ENCODE peak calls at places on chromosome 14, in eight cellular contexts. One of them, this sample, is unnamed.

GRCh38 chr14:92600318-92601053 is 86.9 kb downstream of the RIN3 start:
- DNase-seq in CD8-positive, alpha-beta memory T cell: no peak
- DNase-seq in neural crest cell: no peak
- DNase-seq in HTR-8/SVneo: peak
- DNase-seq in LoVo: no peak
- DNase-seq in activated T-helper 1 cell treated with Interleukin-2 at 50 U/mL for 16 hours: no peak
- DNase-seq in M059J: peak
- DNase-seq in NCI-H2107: no peak
- DNase-seq in this sample: no peak

GRCh38 chr14:73240816-73241480 is 3.6 kb downstream of the PAPLN start:
- DNase-seq in NCI-H2107: no peak
- DNase-seq in activated T-helper 1 cell treated with Interleukin-2 at 50 U/mL for 16 hours: no peak
- DNase-seq in neural crest cell: no peak
- DNase-seq in CD8-positive, alpha-beta memory T cell: no peak
- DNase-seq in LoVo: no peak
- DNase-seq in M059J: no peak
- DNase-seq in HTR-8/SVneo: no peak
- DNase-seq in this sample: peak

GRCh38 chr14:69014829-69015259 is 35.7 kb upstream of the ACTN1 start:
- DNase-seq in CD8-positive, alpha-beta memory T cell: no peak
- DNase-seq in activated T-helper 1 cell treated with Interleukin-2 at 50 U/mL for 16 hours: no peak
- DNase-seq in neural crest cell: no peak
- DNase-seq in LoVo: no peak
- DNase-seq in M059J: peak
- DNase-seq in HTR-8/SVneo: no peak
- DNase-seq in NCI-H2107: no peak
- DNase-seq in this sample: no peak

GRCh38 chr14:79379266-79379665 is 832.0 kb downstream of the DIO2 start:
- DNase-seq in M059J: no peak
- DNase-seq in NCI-H2107: no peak
- DNase-seq in LoVo: no peak
- DNase-seq in activated T-helper 1 cell treated with Interleukin-2 at 50 U/mL for 16 hours: no peak
- DNase-seq in HTR-8/SVneo: no peak
- DNase-seq in CD8-positive, alpha-beta memory T cell: no peak
- DNase-seq in neural crest cell: no peak
- DNase-seq in this sample: no peak

GRCh38 chr14:73792476-73792875 is 59.2 kb upstream of the PTGR2 start:
- DNase-seq in neural crest cell: no peak
- DNase-seq in NCI-H2107: no peak
- DNase-seq in HTR-8/SVneo: no peak
- DNase-seq in LoVo: no peak
- DNase-seq in activated T-helper 1 cell treated with Interleukin-2 at 50 U/mL for 16 hours: no peak
- DNase-seq in M059J: no peak
- DNase-seq in CD8-positive, alpha-beta memory T cell: no peak
- DNase-seq in this sample: no peak

GRCh38 chr14:21072102-21072501 is 2.0 kb downstream of the ARHGEF40 start:
- DNase-seq in NCI-H2107: no peak
- DNase-seq in HTR-8/SVneo: no peak
- DNase-seq in LoVo: no peak
- DNase-seq in CD8-positive, alpha-beta memory T cell: no peak
- DNase-seq in M059J: peak
- DNase-seq in neural crest cell: no peak
- DNase-seq in activated T-helper 1 cell treated with Interleukin-2 at 50 U/mL for 16 hours: no peak
- DNase-seq in this sample: no peak

GRCh38 chr14:71300474-71301359 is 393.5 kb downstream of the PCNX1 start:
- DNase-seq in LoVo: no peak
- DNase-seq in NCI-H2107: no peak
- DNase-seq in CD8-positive, alpha-beta memory T cell: no peak
- DNase-seq in M059J: no peak
- DNase-seq in HTR-8/SVneo: no peak
- DNase-seq in activated T-helper 1 cell treated with Interleukin-2 at 50 U/mL for 16 hours: no peak
- DNase-seq in neural crest cell: no peak
- DNase-seq in this sample: no peak

GRCh38 chr14:38405851-38406630 is 150.1 kb upstream of the CLEC14A start:
- DNase-seq in M059J: peak
- DNase-seq in CD8-positive, alpha-beta memory T cell: no peak
- DNase-seq in neural crest cell: no peak
- DNase-seq in NCI-H2107: no peak
- DNase-seq in HTR-8/SVneo: peak
- DNase-seq in LoVo: no peak
- DNase-seq in activated T-helper 1 cell treated with Interleukin-2 at 50 U/mL for 16 hours: no peak
- DNase-seq in this sample: no peak

GRCh38 chr14:104656014-104656714 is 33.3 kb upstream of the INF2 start:
- DNase-seq in neural crest cell: no peak
- DNase-seq in activated T-helper 1 cell treated with Interleukin-2 at 50 U/mL for 16 hours: no peak
- DNase-seq in CD8-positive, alpha-beta memory T cell: no peak
- DNase-seq in LoVo: no peak
- DNase-seq in HTR-8/SVneo: no peak
- DNase-seq in NCI-H2107: no peak
- DNase-seq in M059J: peak
- DNase-seq in this sample: no peak

GRCh38 chr14:92340938-92341337 is 18.0 kb downstream of the SLC24A4 start:
- DNase-seq in CD8-positive, alpha-beta memory T cell: no peak
- DNase-seq in neural crest cell: no peak
- DNase-seq in HTR-8/SVneo: no peak
- DNase-seq in LoVo: no peak
- DNase-seq in M059J: no peak
- DNase-seq in activated T-helper 1 cell treated with Interleukin-2 at 50 U/mL for 16 hours: no peak
- DNase-seq in NCI-H2107: no peak
- DNase-seq in this sample: no peak

GRCh38 chr14:70448633-70449032 is 3.3 kb upstream of the ADAM21 start:
- DNase-seq in NCI-H2107: no peak
- DNase-seq in M059J: peak
- DNase-seq in HTR-8/SVneo: peak
- DNase-seq in LoVo: no peak
- DNase-seq in CD8-positive, alpha-beta memory T cell: no peak
- DNase-seq in activated T-helper 1 cell treated with Interleukin-2 at 50 U/mL for 16 hours: no peak
- DNase-seq in neural crest cell: no peak
- DNase-seq in this sample: no peak

GRCh38 chr14:22432348-22432976 is 156.6 kb downstream of the DAD1 start:
- DNase-seq in M059J: peak
- DNase-seq in activated T-helper 1 cell treated with Interleukin-2 at 50 U/mL for 16 hours: no peak
- DNase-seq in HTR-8/SVneo: peak
- DNase-seq in LoVo: peak
- DNase-seq in CD8-positive, alpha-beta memory T cell: no peak
- DNase-seq in neural crest cell: no peak
- DNase-seq in NCI-H2107: peak
- DNase-seq in this sample: no peak

GRCh38 chr14:74080820-74081460 is 3.3 kb downstream of the ALDH6A1 start:
- DNase-seq in NCI-H2107: no peak
- DNase-seq in neural crest cell: no peak
- DNase-seq in M059J: no peak
- DNase-seq in activated T-helper 1 cell treated with Interleukin-2 at 50 U/mL for 16 hours: no peak
- DNase-seq in HTR-8/SVneo: no peak
- DNase-seq in CD8-positive, alpha-beta memory T cell: no peak
- DNase-seq in LoVo: no peak
- DNase-seq in this sample: no peak

GRCh38 chr14:35336171-35337073 is 44.2 kb downstream of the PSMA6 start:
- DNase-seq in neural crest cell: peak
- DNase-seq in activated T-helper 1 cell treated with Interleukin-2 at 50 U/mL for 16 hours: no peak
- DNase-seq in HTR-8/SVneo: peak
- DNase-seq in NCI-H2107: no peak
- DNase-seq in M059J: peak
- DNase-seq in LoVo: peak
- DNase-seq in CD8-positive, alpha-beta memory T cell: no peak
- DNase-seq in this sample: peak

GRCh38 chr14:80211143-80212024 is at the start of gene DIO2:
- DNase-seq in neural crest cell: no peak
- DNase-seq in activated T-helper 1 cell treated with Interleukin-2 at 50 U/mL for 16 hours: no peak
- DNase-seq in HTR-8/SVneo: no peak
- DNase-seq in NCI-H2107: no peak
- DNase-seq in CD8-positive, alpha-beta memory T cell: no peak
- DNase-seq in LoVo: no peak
- DNase-seq in M059J: peak
- DNase-seq in this sample: peak

GRCh38 chr14:80446356-80446755 is 235.1 kb upstream of the DIO2 start:
- DNase-seq in activated T-helper 1 cell treated with Interleukin-2 at 50 U/mL for 16 hours: no peak
- DNase-seq in neural crest cell: no peak
- DNase-seq in CD8-positive, alpha-beta memory T cell: no peak
- DNase-seq in HTR-8/SVneo: no peak
- DNase-seq in M059J: no peak
- DNase-seq in NCI-H2107: no peak
- DNase-seq in LoVo: no peak
- DNase-seq in this sample: no peak

GRCh38 chr14:73173092-73173735 is 36.9 kb downstream of the PSEN1 start:
- DNase-seq in LoVo: peak
- DNase-seq in activated T-helper 1 cell treated with Interleukin-2 at 50 U/mL for 16 hours: no peak
- DNase-seq in CD8-positive, alpha-beta memory T cell: no peak
- DNase-seq in NCI-H2107: peak
- DNase-seq in HTR-8/SVneo: peak
- DNase-seq in M059J: peak
- DNase-seq in neural crest cell: no peak
- DNase-seq in this sample: no peak

GRCh38 chr14:103552011-103552797 is 10.3 kb downstream of the BAG5 start:
- DNase-seq in M059J: peak
- DNase-seq in NCI-H2107: no peak
- DNase-seq in CD8-positive, alpha-beta memory T cell: no peak
- DNase-seq in activated T-helper 1 cell treated with Interleukin-2 at 50 U/mL for 16 hours: no peak
- DNase-seq in HTR-8/SVneo: no peak
- DNase-seq in LoVo: peak
- DNase-seq in neural crest cell: no peak
- DNase-seq in this sample: no peak

GRCh38 chr14:98858561-98858960 is 413.4 kb downstream of the BCL11B start:
- DNase-seq in NCI-H2107: no peak
- DNase-seq in HTR-8/SVneo: no peak
- DNase-seq in M059J: no peak
- DNase-seq in CD8-positive, alpha-beta memory T cell: no peak
- DNase-seq in LoVo: no peak
- DNase-seq in neural crest cell: no peak
- DNase-seq in activated T-helper 1 cell treated with Interleukin-2 at 50 U/mL for 16 hours: no peak
- DNase-seq in this sample: no peak

GRCh38 chr14:69483765-69484443 is 624 bp upstream of the PLEKHD1 start:
- DNase-seq in neural crest cell: no peak
- DNase-seq in activated T-helper 1 cell treated with Interleukin-2 at 50 U/mL for 16 hours: no peak
- DNase-seq in M059J: peak
- DNase-seq in NCI-H2107: peak
- DNase-seq in LoVo: no peak
- DNase-seq in CD8-positive, alpha-beta memory T cell: no peak
- DNase-seq in HTR-8/SVneo: peak
- DNase-seq in this sample: no peak

GRCh38 chr14:77279719-77280118 is 8.7 kb upstream of the NGB start:
- DNase-seq in HTR-8/SVneo: no peak
- DNase-seq in LoVo: no peak
- DNase-seq in CD8-positive, alpha-beta memory T cell: no peak
- DNase-seq in neural crest cell: no peak
- DNase-seq in activated T-helper 1 cell treated with Interleukin-2 at 50 U/mL for 16 hours: no peak
- DNase-seq in NCI-H2107: no peak
- DNase-seq in M059J: no peak
- DNase-seq in this sample: no peak

GRCh38 chr14:50762001-50762930 is 68.7 kb downstream of the NIN start:
- DNase-seq in neural crest cell: no peak
- DNase-seq in HTR-8/SVneo: peak
- DNase-seq in NCI-H2107: no peak
- DNase-seq in M059J: peak
- DNase-seq in LoVo: no peak
- DNase-seq in CD8-positive, alpha-beta memory T cell: no peak
- DNase-seq in activated T-helper 1 cell treated with Interleukin-2 at 50 U/mL for 16 hours: no peak
- DNase-seq in this sample: no peak

GRCh38 chr14:103191856-103192835 is 68.9 kb downstream of the TNFAIP2 start:
- DNase-seq in M059J: no peak
- DNase-seq in neural crest cell: no peak
- DNase-seq in activated T-helper 1 cell treated with Interleukin-2 at 50 U/mL for 16 hours: no peak
- DNase-seq in CD8-positive, alpha-beta memory T cell: no peak
- DNase-seq in NCI-H2107: no peak
- DNase-seq in LoVo: no peak
- DNase-seq in HTR-8/SVneo: no peak
- DNase-seq in this sample: no peak

GRCh38 chr14:105475269-105475915 is 771 bp downstream of the CRIP2 start:
- DNase-seq in LoVo: no peak
- DNase-seq in activated T-helper 1 cell treated with Interleukin-2 at 50 U/mL for 16 hours: no peak
- DNase-seq in neural crest cell: no peak
- DNase-seq in CD8-positive, alpha-beta memory T cell: no peak
- DNase-seq in M059J: peak
- DNase-seq in HTR-8/SVneo: no peak
- DNase-seq in NCI-H2107: no peak
- DNase-seq in this sample: peak

GRCh38 chr14:71725802-71726638 is 206.2 kb upstream of the RGS6 start:
- DNase-seq in neural crest cell: no peak
- DNase-seq in M059J: peak
- DNase-seq in HTR-8/SVneo: peak
- DNase-seq in NCI-H2107: no peak
- DNase-seq in activated T-helper 1 cell treated with Interleukin-2 at 50 U/mL for 16 hours: no peak
- DNase-seq in LoVo: no peak
- DNase-seq in CD8-positive, alpha-beta memory T cell: no peak
- DNase-seq in this sample: no peak

GRCh38 chr14:65850429-65851145 is 438.1 kb downstream of the FUT8 start:
- DNase-seq in M059J: peak
- DNase-seq in CD8-positive, alpha-beta memory T cell: peak
- DNase-seq in neural crest cell: no peak
- DNase-seq in HTR-8/SVneo: no peak
- DNase-seq in LoVo: no peak
- DNase-seq in activated T-helper 1 cell treated with Interleukin-2 at 50 U/mL for 16 hours: peak
- DNase-seq in NCI-H2107: peak
- DNase-seq in this sample: no peak

GRCh38 chr14:74507796-74508195 is 14.2 kb downstream of the ISCA2 start:
- DNase-seq in NCI-H2107: no peak
- DNase-seq in M059J: no peak
- DNase-seq in activated T-helper 1 cell treated with Interleukin-2 at 50 U/mL for 16 hours: no peak
- DNase-seq in neural crest cell: no peak
- DNase-seq in CD8-positive, alpha-beta memory T cell: no peak
- DNase-seq in HTR-8/SVneo: no peak
- DNase-seq in LoVo: no peak
- DNase-seq in this sample: no peak

GRCh38 chr14:71610797-71611196 is 321.4 kb upstream of the RGS6 start:
- DNase-seq in neural crest cell: no peak
- DNase-seq in HTR-8/SVneo: no peak
- DNase-seq in M059J: no peak
- DNase-seq in activated T-helper 1 cell treated with Interleukin-2 at 50 U/mL for 16 hours: no peak
- DNase-seq in NCI-H2107: no peak
- DNase-seq in LoVo: no peak
- DNase-seq in CD8-positive, alpha-beta memory T cell: no peak
- DNase-seq in this sample: no peak

GRCh38 chr14:104666981-104667380 is 22.4 kb upstream of the INF2 start:
- DNase-seq in LoVo: no peak
- DNase-seq in neural crest cell: no peak
- DNase-seq in activated T-helper 1 cell treated with Interleukin-2 at 50 U/mL for 16 hours: no peak
- DNase-seq in M059J: no peak
- DNase-seq in HTR-8/SVneo: no peak
- DNase-seq in NCI-H2107: no peak
- DNase-seq in CD8-positive, alpha-beta memory T cell: no peak
- DNase-seq in this sample: no peak

GRCh38 chr14:91377700-91378652 is 39.6 kb downstream of the CCDC88C start:
- DNase-seq in NCI-H2107: no peak
- DNase-seq in HTR-8/SVneo: no peak
- DNase-seq in neural crest cell: no peak
- DNase-seq in CD8-positive, alpha-beta memory T cell: no peak
- DNase-seq in M059J: no peak
- DNase-seq in activated T-helper 1 cell treated with Interleukin-2 at 50 U/mL for 16 hours: no peak
- DNase-seq in LoVo: no peak
- DNase-seq in this sample: no peak

GRCh38 chr14:35855886-35856481 is 29.8 kb downstream of the BRMS1L start:
- DNase-seq in LoVo: no peak
- DNase-seq in CD8-positive, alpha-beta memory T cell: no peak
- DNase-seq in M059J: no peak
- DNase-seq in HTR-8/SVneo: no peak
- DNase-seq in activated T-helper 1 cell treated with Interleukin-2 at 50 U/mL for 16 hours: no peak
- DNase-seq in neural crest cell: no peak
- DNase-seq in NCI-H2107: no peak
- DNase-seq in this sample: no peak

GRCh38 chr14:103870891-103871595 is 23.7 kb upstream of the PPP1R13B start:
- DNase-seq in HTR-8/SVneo: no peak
- DNase-seq in neural crest cell: no peak
- DNase-seq in NCI-H2107: no peak
- DNase-seq in M059J: no peak
- DNase-seq in LoVo: no peak
- DNase-seq in activated T-helper 1 cell treated with Interleukin-2 at 50 U/mL for 16 hours: no peak
- DNase-seq in CD8-positive, alpha-beta memory T cell: no peak
- DNase-seq in this sample: no peak

GRCh38 chr14:71237556-71237955 is 330.3 kb downstream of the PCNX1 start:
- DNase-seq in neural crest cell: no peak
- DNase-seq in activated T-helper 1 cell treated with Interleukin-2 at 50 U/mL for 16 hours: no peak
- DNase-seq in M059J: no peak
- DNase-seq in NCI-H2107: no peak
- DNase-seq in LoVo: no peak
- DNase-seq in CD8-positive, alpha-beta memory T cell: no peak
- DNase-seq in HTR-8/SVneo: no peak
- DNase-seq in this sample: no peak

GRCh38 chr14:98512501-98513251 is 759.3 kb downstream of the BCL11B start:
- DNase-seq in activated T-helper 1 cell treated with Interleukin-2 at 50 U/mL for 16 hours: no peak
- DNase-seq in NCI-H2107: no peak
- DNase-seq in neural crest cell: no peak
- DNase-seq in M059J: no peak
- DNase-seq in CD8-positive, alpha-beta memory T cell: no peak
- DNase-seq in LoVo: no peak
- DNase-seq in HTR-8/SVneo: no peak
- DNase-seq in this sample: no peak